ENCODE peak calls at places on chromosomes 4 and X, in nine cellular contexts. X is fibroblast of mammary gland, U is foreskin keratinocyte, O is HEK293T, J is adipocyte, E is GM13976, T is A549, D is skeletal muscle cell, H is AG09319. A is an unnamed sample.

GRCh38 chr4:178553201-178553600 is 1111.0 kb upstream of the AGA start:
- DNase-seq in X (no peak), H (no peak), J (no peak), D (no peak), O (no peak), E (no peak), T (no peak), U (no peak), A (no peak)

GRCh38 chr4:89222171-89222570 is 85.4 kb downstream of the GPRIN3 start:
- DNase-seq in D (no peak), O (no peak), U (peak), X (no peak), H (no peak), T (no peak), J (no peak), E (no peak), A (peak)

GRCh38 chr4:159526172-159526571 is 423.3 kb downstream of the RAPGEF2 start:
- DNase-seq in T (no peak), O (no peak), D (no peak), J (no peak), X (no peak), U (no peak), H (no peak), E (no peak), A (no peak)

GRCh38 chr4:23894021-23894420 is 4.2 kb upstream of the PPARGC1A start:
- DNase-seq in T (no peak), D (no peak), E (no peak), H (no peak), J (no peak), O (no peak), U (no peak), X (no peak), A (no peak)

GRCh38 chrX:47361538-47362511 is 8.6 kb upstream of the ZNF157 start:
- DNase-seq in H (peak), X (peak), T (peak), J (peak), U (peak), D (peak), O (peak), E (peak), A (peak)

GRCh38 chrX:154719132-154719675 is 31.7 kb downstream of the GAB3 start:
- DNase-seq in T (no peak), U (peak), O (no peak), D (peak), H (no peak), J (no peak), E (no peak), X (peak), A (no peak)

GRCh38 chrX:101397779-101398178 is 7.0 kb downstream of the RPL36A start:
- DNase-seq in X (peak), J (no peak), O (no peak), U (no peak), D (no peak), E (no peak), T (no peak), H (no peak), A (no peak)

GRCh38 chrX:101550362-101550761 is at the start of gene ARMCX1:
- DNase-seq in U (peak), E (no peak), H (peak), X (peak), D (peak), J (peak), T (no peak), O (no peak), A (no peak)

GRCh38 chr4:147453561-147454141 is 27.2 kb upstream of the EDNRA start:
- DNase-seq in T (no peak), O (no peak), E (no peak), X (peak), H (peak), D (peak), J (peak), U (peak), A (no peak)

GRCh38 chrX:105820247-105820646 is 2.1 kb upstream of the NRK start:
- DNase-seq in J (no peak), T (no peak), U (no peak), D (no peak), X (no peak), O (peak), E (no peak), H (no peak), A (no peak)

GRCh38 chr4:128332086-128332485 is 44.5 kb upstream of the PGRMC2 start:
- DNase-seq in J (no peak), H (no peak), T (no peak), O (no peak), E (no peak), D (no peak), U (no peak), X (no peak), A (no peak)

GRCh38 chr4:186915816-186916215 is 192.2 kb upstream of the FAT1 start:
- DNase-seq in O (no peak), J (no peak), E (no peak), D (no peak), T (no peak), X (no peak), U (peak), H (no peak), A (no peak)

GRCh38 chr4:155161357-155161756 is 47.1 kb upstream of the NPY2R start:
- DNase-seq in U (no peak), X (no peak), O (no peak), J (no peak), E (no peak), T (no peak), H (no peak), D (no peak), A (no peak)

GRCh38 chrX:153446636-153446936 is 730 bp upstream of the TREX2 start:
- DNase-seq in E (no peak), D (no peak), U (no peak), O (no peak), T (no peak), J (no peak), H (no peak), X (no peak), A (no peak)

A was measured in MM.1S.